ENCODE peak calls at places on chromosome 5, in eight cellular contexts. One of them, this sample, is unnamed.

GRCh38 chr5:125349432-125349831 is 603.0 kb upstream of the ZNF608 start:
- DNase-seq in colonic mucosa: no peak
- DNase-seq in adrenal gland: no peak
- DNase-seq in A172: no peak
- DNase-seq in activated CD8-positive, alpha-beta memory T cell treated with anti-CD3 and anti-CD28 coated beads, Interleukin-2, amount 50 U/mL, for 4 hours: no peak
- DNase-seq in ELR: no peak
- DNase-seq in WTC11: no peak
- DNase-seq in putamen: peak; percentile 59
- DNase-seq in this sample: peak; percentile 15

GRCh38 chr5:54772232-54773168 is 212.9 kb downstream of the ESM1 start:
- DNase-seq in ELR: no peak
- DNase-seq in WTC11: no peak
- DNase-seq in putamen: no peak
- DNase-seq in adrenal gland: no peak
- DNase-seq in activated CD8-positive, alpha-beta memory T cell treated with anti-CD3 and anti-CD28 coated beads, Interleukin-2, amount 50 U/mL, for 4 hours: no peak
- DNase-seq in A172: no peak
- DNase-seq in colonic mucosa: no peak
- DNase-seq in this sample: no peak

GRCh38 chr5:14816999-14817761 is 54.4 kb downstream of the ANKH start:
- DNase-seq in A172: peak; percentile 80
- DNase-seq in putamen: no peak
- DNase-seq in colonic mucosa: no peak
- DNase-seq in adrenal gland: no peak
- DNase-seq in WTC11: no peak
- DNase-seq in ELR: peak; percentile 90
- DNase-seq in activated CD8-positive, alpha-beta memory T cell treated with anti-CD3 and anti-CD28 coated beads, Interleukin-2, amount 50 U/mL, for 4 hours: no peak
- DNase-seq in this sample: no peak

GRCh38 chr5:127615916-127616315 is 33.0 kb upstream of the CTXN3 start:
- DNase-seq in A172: no peak
- DNase-seq in putamen: no peak
- DNase-seq in colonic mucosa: no peak
- DNase-seq in WTC11: no peak
- DNase-seq in adrenal gland: no peak
- DNase-seq in ELR: no peak
- DNase-seq in activated CD8-positive, alpha-beta memory T cell treated with anti-CD3 and anti-CD28 coated beads, Interleukin-2, amount 50 U/mL, for 4 hours: no peak
- DNase-seq in this sample: no peak

GRCh38 chr5:125342938-125343401 is 596.5 kb upstream of the ZNF608 start:
- DNase-seq in adrenal gland: no peak
- DNase-seq in WTC11: no peak
- DNase-seq in A172: peak; percentile 78
- DNase-seq in activated CD8-positive, alpha-beta memory T cell treated with anti-CD3 and anti-CD28 coated beads, Interleukin-2, amount 50 U/mL, for 4 hours: no peak
- DNase-seq in ELR: no peak
- DNase-seq in colonic mucosa: no peak
- DNase-seq in putamen: no peak
- DNase-seq in this sample: no peak

GRCh38 chr5:13987843-13988464 is 43.5 kb upstream of the DNAH5 start:
- DNase-seq in ELR: peak; percentile 83
- DNase-seq in adrenal gland: peak; percentile 46
- DNase-seq in WTC11: peak; percentile 56
- DNase-seq in A172: peak; percentile 81
- DNase-seq in colonic mucosa: peak; percentile 42
- DNase-seq in activated CD8-positive, alpha-beta memory T cell treated with anti-CD3 and anti-CD28 coated beads, Interleukin-2, amount 50 U/mL, for 4 hours: no peak
- DNase-seq in putamen: peak; percentile 30
- DNase-seq in this sample: no peak

GRCh38 chr5:122259995-122260394 is 52.0 kb upstream of the SNCAIP start:
- DNase-seq in activated CD8-positive, alpha-beta memory T cell treated with anti-CD3 and anti-CD28 coated beads, Interleukin-2, amount 50 U/mL, for 4 hours: no peak
- DNase-seq in A172: peak; percentile 10
- DNase-seq in putamen: no peak
- DNase-seq in colonic mucosa: no peak
- DNase-seq in WTC11: no peak
- DNase-seq in ELR: peak; percentile 76
- DNase-seq in adrenal gland: peak; percentile 15
- DNase-seq in this sample: no peak

GRCh38 chr5:15391648-15392392 is 108.2 kb upstream of the FBXL7 start:
- DNase-seq in adrenal gland: no peak
- DNase-seq in colonic mucosa: no peak
- DNase-seq in A172: no peak
- DNase-seq in putamen: no peak
- DNase-seq in activated CD8-positive, alpha-beta memory T cell treated with anti-CD3 and anti-CD28 coated beads, Interleukin-2, amount 50 U/mL, for 4 hours: no peak
- DNase-seq in WTC11: no peak
- DNase-seq in ELR: no peak
- DNase-seq in this sample: no peak

GRCh38 chr5:145975361-145976066 is 39.1 kb downstream of the SH3RF2 start:
- DNase-seq in adrenal gland: no peak
- DNase-seq in ELR: peak; percentile 90
- DNase-seq in putamen: no peak
- DNase-seq in colonic mucosa: peak; percentile 55
- DNase-seq in A172: peak; percentile 95
- DNase-seq in activated CD8-positive, alpha-beta memory T cell treated with anti-CD3 and anti-CD28 coated beads, Interleukin-2, amount 50 U/mL, for 4 hours: no peak
- DNase-seq in WTC11: no peak
- DNase-seq in this sample: no peak

GRCh38 chr5:69493235-69493925 is 790 bp downstream of the OCLN start:
- DNase-seq in colonic mucosa: peak; percentile 71
- DNase-seq in putamen: no peak
- DNase-seq in A172: no peak
- DNase-seq in activated CD8-positive, alpha-beta memory T cell treated with anti-CD3 and anti-CD28 coated beads, Interleukin-2, amount 50 U/mL, for 4 hours: no peak
- DNase-seq in ELR: peak; percentile 60
- DNase-seq in WTC11: peak; percentile 47
- DNase-seq in adrenal gland: no peak
- DNase-seq in this sample: peak; percentile 44

GRCh38 chr5:173554038-173554955 is 62.2 kb downstream of the BOD1 start:
- DNase-seq in WTC11: no peak
- DNase-seq in adrenal gland: no peak
- DNase-seq in putamen: peak; percentile 38
- DNase-seq in activated CD8-positive, alpha-beta memory T cell treated with anti-CD3 and anti-CD28 coated beads, Interleukin-2, amount 50 U/mL, for 4 hours: no peak
- DNase-seq in ELR: no peak
- DNase-seq in colonic mucosa: no peak
- DNase-seq in A172: no peak
- DNase-seq in this sample: no peak

GRCh38 chr5:69024241-69024651 is 69.6 kb upstream of the SLC30A5 start:
- DNase-seq in ELR: peak; percentile 64
- DNase-seq in colonic mucosa: peak; percentile 34
- DNase-seq in activated CD8-positive, alpha-beta memory T cell treated with anti-CD3 and anti-CD28 coated beads, Interleukin-2, amount 50 U/mL, for 4 hours: no peak
- DNase-seq in adrenal gland: peak; percentile 16
- DNase-seq in A172: peak; percentile 30
- DNase-seq in putamen: no peak
- DNase-seq in WTC11: peak; percentile 20
- DNase-seq in this sample: peak; percentile 19

GRCh38 chr5:117624226-117624625 is 1049.6 kb upstream of the SEMA6A start:
- DNase-seq in putamen: no peak
- DNase-seq in adrenal gland: no peak
- DNase-seq in colonic mucosa: no peak
- DNase-seq in ELR: no peak
- DNase-seq in A172: no peak
- DNase-seq in activated CD8-positive, alpha-beta memory T cell treated with anti-CD3 and anti-CD28 coated beads, Interleukin-2, amount 50 U/mL, for 4 hours: no peak
- DNase-seq in WTC11: no peak
- DNase-seq in this sample: no peak

GRCh38 chr5:56951131-56951945 is 585 bp downstream of the MIER3 start:
- DNase-seq in colonic mucosa: peak; percentile 30
- DNase-seq in WTC11: peak; percentile 52
- DNase-seq in adrenal gland: peak; percentile 35
- DNase-seq in putamen: peak; percentile 30
- DNase-seq in A172: no peak
- DNase-seq in activated CD8-positive, alpha-beta memory T cell treated with anti-CD3 and anti-CD28 coated beads, Interleukin-2, amount 50 U/mL, for 4 hours: peak; percentile 19
- DNase-seq in ELR: peak; percentile 34
- DNase-seq in this sample: no peak

GRCh38 chr5:18433336-18433735 is 799.1 kb downstream of the TAF11L14 start:
- DNase-seq in WTC11: no peak
- DNase-seq in colonic mucosa: no peak
- DNase-seq in putamen: no peak
- DNase-seq in adrenal gland: no peak
- DNase-seq in A172: no peak
- DNase-seq in activated CD8-positive, alpha-beta memory T cell treated with anti-CD3 and anti-CD28 coated beads, Interleukin-2, amount 50 U/mL, for 4 hours: no peak
- DNase-seq in ELR: no peak
- DNase-seq in this sample: no peak

GRCh38 chr5:2687746-2688145 is 63.7 kb downstream of the IRX2 start:
- DNase-seq in putamen: no peak
- DNase-seq in colonic mucosa: no peak
- DNase-seq in A172: no peak
- DNase-seq in WTC11: no peak
- DNase-seq in adrenal gland: no peak
- DNase-seq in activated CD8-positive, alpha-beta memory T cell treated with anti-CD3 and anti-CD28 coated beads, Interleukin-2, amount 50 U/mL, for 4 hours: no peak
- DNase-seq in ELR: no peak
- DNase-seq in this sample: no peak

GRCh38 chr5:154611341-154611767 is 133.3 kb upstream of the HAND1 start:
- DNase-seq in putamen: no peak
- DNase-seq in activated CD8-positive, alpha-beta memory T cell treated with anti-CD3 and anti-CD28 coated beads, Interleukin-2, amount 50 U/mL, for 4 hours: no peak
- DNase-seq in adrenal gland: peak; percentile 21
- DNase-seq in WTC11: peak; percentile 41
- DNase-seq in colonic mucosa: no peak
- DNase-seq in ELR: peak; percentile 14
- DNase-seq in A172: no peak
- DNase-seq in this sample: no peak

GRCh38 chr5:27220752-27221151 is 182.4 kb upstream of the CDH9 start:
- DNase-seq in A172: no peak
- DNase-seq in putamen: no peak
- DNase-seq in adrenal gland: no peak
- DNase-seq in colonic mucosa: no peak
- DNase-seq in activated CD8-positive, alpha-beta memory T cell treated with anti-CD3 and anti-CD28 coated beads, Interleukin-2, amount 50 U/mL, for 4 hours: no peak
- DNase-seq in WTC11: no peak
- DNase-seq in ELR: no peak
- DNase-seq in this sample: no peak

GRCh38 chr5:111392181-111392580 is 120.2 kb downstream of the STARD4 start:
- DNase-seq in colonic mucosa: no peak
- DNase-seq in ELR: no peak
- DNase-seq in A172: no peak
- DNase-seq in adrenal gland: no peak
- DNase-seq in putamen: peak; percentile 69
- DNase-seq in WTC11: no peak
- DNase-seq in activated CD8-positive, alpha-beta memory T cell treated with anti-CD3 and anti-CD28 coated beads, Interleukin-2, amount 50 U/mL, for 4 hours: no peak
- DNase-seq in this sample: no peak

GRCh38 chr5:106862450-106863193 is 808.1 kb downstream of the EFNA5 start:
- DNase-seq in activated CD8-positive, alpha-beta memory T cell treated with anti-CD3 and anti-CD28 coated beads, Interleukin-2, amount 50 U/mL, for 4 hours: no peak
- DNase-seq in A172: peak; percentile 10
- DNase-seq in colonic mucosa: no peak
- DNase-seq in putamen: no peak
- DNase-seq in WTC11: no peak
- DNase-seq in adrenal gland: no peak
- DNase-seq in ELR: peak; percentile 22
- DNase-seq in this sample: no peak

GRCh38 chr5:84242286-84242685 is 142.4 kb downstream of the EDIL3 start:
- DNase-seq in WTC11: no peak
- DNase-seq in adrenal gland: no peak
- DNase-seq in ELR: peak; percentile 13
- DNase-seq in A172: peak; percentile 8
- DNase-seq in activated CD8-positive, alpha-beta memory T cell treated with anti-CD3 and anti-CD28 coated beads, Interleukin-2, amount 50 U/mL, for 4 hours: no peak
- DNase-seq in colonic mucosa: no peak
- DNase-seq in putamen: no peak
- DNase-seq in this sample: no peak

GRCh38 chr5:5335708-5336211 is 86.7 kb upstream of the ICE1 start:
- DNase-seq in colonic mucosa: no peak
- DNase-seq in activated CD8-positive, alpha-beta memory T cell treated with anti-CD3 and anti-CD28 coated beads, Interleukin-2, amount 50 U/mL, for 4 hours: no peak
- DNase-seq in putamen: no peak
- DNase-seq in ELR: peak; percentile 82
- DNase-seq in WTC11: no peak
- DNase-seq in adrenal gland: peak; percentile 24
- DNase-seq in A172: peak; percentile 93
- DNase-seq in this sample: no peak

GRCh38 chr5:134371834-134372340 is 518 bp downstream of the UBE2B start:
- DNase-seq in ELR: peak; percentile 72
- DNase-seq in putamen: peak; percentile 39
- DNase-seq in WTC11: peak; percentile 78
- DNase-seq in A172: peak; percentile 35
- DNase-seq in colonic mucosa: peak; percentile 77
- DNase-seq in activated CD8-positive, alpha-beta memory T cell treated with anti-CD3 and anti-CD28 coated beads, Interleukin-2, amount 50 U/mL, for 4 hours: peak; percentile 30
- DNase-seq in adrenal gland: peak; percentile 92
- DNase-seq in this sample: peak; percentile 37

GRCh38 chr5:101393795-101394450 is 490.8 kb upstream of the ST8SIA4 start:
- DNase-seq in colonic mucosa: no peak
- DNase-seq in ELR: no peak
- DNase-seq in putamen: no peak
- DNase-seq in WTC11: no peak
- DNase-seq in adrenal gland: no peak
- DNase-seq in activated CD8-positive, alpha-beta memory T cell treated with anti-CD3 and anti-CD28 coated beads, Interleukin-2, amount 50 U/mL, for 4 hours: no peak
- DNase-seq in A172: no peak
- DNase-seq in this sample: no peak

GRCh38 chr5:76724871-76725270 is 8.9 kb downstream of the F2R start:
- DNase-seq in activated CD8-positive, alpha-beta memory T cell treated with anti-CD3 and anti-CD28 coated beads, Interleukin-2, amount 50 U/mL, for 4 hours: no peak
- DNase-seq in ELR: peak; percentile 85
- DNase-seq in colonic mucosa: no peak
- DNase-seq in adrenal gland: no peak
- DNase-seq in putamen: no peak
- DNase-seq in WTC11: no peak
- DNase-seq in A172: no peak
- DNase-seq in this sample: no peak

GRCh38 chr5:43428034-43428712 is 16.0 kb upstream of the CCL28 start:
- DNase-seq in colonic mucosa: no peak
- DNase-seq in activated CD8-positive, alpha-beta memory T cell treated with anti-CD3 and anti-CD28 coated beads, Interleukin-2, amount 50 U/mL, for 4 hours: no peak
- DNase-seq in adrenal gland: no peak
- DNase-seq in putamen: no peak
- DNase-seq in A172: peak; percentile 74
- DNase-seq in WTC11: no peak
- DNase-seq in ELR: peak; percentile 49
- DNase-seq in this sample: no peak

GRCh38 chr5:56617998-56618397 is 197.4 kb upstream of the MAP3K1 start:
- DNase-seq in WTC11: no peak
- DNase-seq in colonic mucosa: no peak
- DNase-seq in adrenal gland: no peak
- DNase-seq in activated CD8-positive, alpha-beta memory T cell treated with anti-CD3 and anti-CD28 coated beads, Interleukin-2, amount 50 U/mL, for 4 hours: no peak
- DNase-seq in A172: no peak
- DNase-seq in putamen: no peak
- DNase-seq in ELR: no peak
- DNase-seq in this sample: no peak

GRCh38 chr5:9091896-9092662 is 453.8 kb downstream of the SEMA5A start:
- DNase-seq in A172: no peak
- DNase-seq in ELR: no peak
- DNase-seq in colonic mucosa: no peak
- DNase-seq in adrenal gland: no peak
- DNase-seq in putamen: no peak
- DNase-seq in WTC11: no peak
- DNase-seq in activated CD8-positive, alpha-beta memory T cell treated with anti-CD3 and anti-CD28 coated beads, Interleukin-2, amount 50 U/mL, for 4 hours: no peak
- DNase-seq in this sample: no peak

GRCh38 chr5:87009146-87009545 is 258.5 kb upstream of the RASA1 start:
- DNase-seq in putamen: no peak
- DNase-seq in activated CD8-positive, alpha-beta memory T cell treated with anti-CD3 and anti-CD28 coated beads, Interleukin-2, amount 50 U/mL, for 4 hours: no peak
- DNase-seq in WTC11: no peak
- DNase-seq in ELR: no peak
- DNase-seq in adrenal gland: no peak
- DNase-seq in A172: no peak
- DNase-seq in colonic mucosa: no peak
- DNase-seq in this sample: no peak

GRCh38 chr5:14896091-14896490 is 24.5 kb upstream of the ANKH start:
- DNase-seq in WTC11: no peak
- DNase-seq in adrenal gland: no peak
- DNase-seq in A172: no peak
- DNase-seq in putamen: no peak
- DNase-seq in colonic mucosa: peak; percentile 63
- DNase-seq in ELR: no peak
- DNase-seq in activated CD8-positive, alpha-beta memory T cell treated with anti-CD3 and anti-CD28 coated beads, Interleukin-2, amount 50 U/mL, for 4 hours: no peak
- DNase-seq in this sample: no peak

GRCh38 chr5:129930221-129930620 is 26.0 kb downstream of the CHSY3 start:
- DNase-seq in colonic mucosa: no peak
- DNase-seq in A172: no peak
- DNase-seq in activated CD8-positive, alpha-beta memory T cell treated with anti-CD3 and anti-CD28 coated beads, Interleukin-2, amount 50 U/mL, for 4 hours: no peak
- DNase-seq in putamen: no peak
- DNase-seq in ELR: no peak
- DNase-seq in adrenal gland: no peak
- DNase-seq in WTC11: no peak
- DNase-seq in this sample: no peak

GRCh38 chr5:665541-665955 is 27.6 kb downstream of the TPPP start:
- DNase-seq in WTC11: peak; percentile 68
- DNase-seq in colonic mucosa: no peak
- DNase-seq in A172: no peak
- DNase-seq in adrenal gland: no peak
- DNase-seq in ELR: no peak
- DNase-seq in putamen: no peak
- DNase-seq in activated CD8-positive, alpha-beta memory T cell treated with anti-CD3 and anti-CD28 coated beads, Interleukin-2, amount 50 U/mL, for 4 hours: no peak
- DNase-seq in this sample: no peak

GRCh38 chr5:124755565-124755964 is 9.1 kb upstream of the ZNF608 start:
- DNase-seq in colonic mucosa: no peak
- DNase-seq in adrenal gland: no peak
- DNase-seq in putamen: peak; percentile 84
- DNase-seq in ELR: no peak
- DNase-seq in activated CD8-positive, alpha-beta memory T cell treated with anti-CD3 and anti-CD28 coated beads, Interleukin-2, amount 50 U/mL, for 4 hours: no peak
- DNase-seq in A172: no peak
- DNase-seq in WTC11: no peak
- DNase-seq in this sample: no peak

GRCh38 chr5:72063219-72063819 is 44.0 kb upstream of the MAP1B start:
- DNase-seq in ELR: peak; percentile 54
- DNase-seq in activated CD8-positive, alpha-beta memory T cell treated with anti-CD3 and anti-CD28 coated beads, Interleukin-2, amount 50 U/mL, for 4 hours: no peak
- DNase-seq in adrenal gland: peak; percentile 16
- DNase-seq in WTC11: peak; percentile 67
- DNase-seq in colonic mucosa: no peak
- DNase-seq in putamen: no peak
- DNase-seq in A172: peak; percentile 63
- DNase-seq in this sample: no peak